ENCODE peak calls at places on chromosomes 12 and 14, in four cellular contexts. L is stimulated activated CD8-positive, alpha-beta memory T cell treated with anti-CD3 and anti-CD28 coated beads, Interleukin-7, amount 100 ng/mL, for 4 hours; O is Right ventricle myocardium superior; C is non-pigmented ciliary epithelial cell. Y is an unnamed sample.

GRCh38 chr12:18864900-18865561 is 127.1 kb downstream of the CAPZA3 start:
- DNase-seq in C (peak), L (no peak), O (no peak), Y (no peak)

GRCh38 chr12:27927347-27927746 is 45.2 kb downstream of the PTHLH start:
- DNase-seq in L (no peak), O (no peak), C (no peak), Y (no peak)

GRCh38 chr12:128771681-128772080 is 52.1 kb downstream of the SLC15A4 start:
- DNase-seq in L (no peak), C (no peak), O (no peak), Y (no peak)

GRCh38 chr14:40122978-40123648 is 690.9 kb upstream of the FBXO33 start:
- DNase-seq in C (peak), L (no peak), O (no peak), Y (no peak)

GRCh38 chr12:96383991-96384390 is 16.2 kb downstream of the CDK17 start:
- DNase-seq in C (no peak), L (no peak), O (no peak), Y (no peak)

GRCh38 chr14:71355324-71356201 is 448.3 kb downstream of the PCNX1 start:
- DNase-seq in C (no peak), O (no peak), L (no peak), Y (peak)

GRCh38 chr14:52068741-52069616 is at the start of gene NID2:
- DNase-seq in C (no peak), L (peak), O (peak), Y (peak)

GRCh38 chr12:10331642-10332239 is 24.1 kb downstream of the KLRD1 start:
- DNase-seq in C (peak), L (no peak), O (no peak), Y (no peak)

GRCh38 chr14:99573436-99574098 is 30.4 kb downstream of the CCDC85C start:
- DNase-seq in C (no peak), L (no peak), O (no peak), Y (no peak)